ENCODE peak calls at places on chromosomes 6 and 20, in four cellular contexts. A is spleen, W is right atrium auricular region, E is astrocyte of the spinal cord. B is an unnamed sample.

GRCh38 chr20:51365670-51366069 is 176.8 kb downstream of the NFATC2 start:
- DNase-seq in A (peak; percentile 31), W (no peak), E (peak; percentile 94), B (peak; percentile 55)

GRCh38 chr6:42049116-42049809 is 1.1 kb upstream of the TAF8 start:
- DNase-seq in A (peak; percentile 90), W (no peak), E (no peak), B (no peak)

GRCh38 chr6:100301731-100302130 is 163.0 kb downstream of the SIM1 start:
- DNase-seq in A (no peak), W (no peak), E (no peak), B (no peak)

GRCh38 chr6:148495029-148495428 is 152.4 kb downstream of the SASH1 start:
- DNase-seq in A (no peak), W (no peak), E (no peak), B (no peak)

GRCh38 chr20:17638835-17639407 is 43.1 kb downstream of the RRBP1 start:
- DNase-seq in A (no peak), W (no peak), E (no peak), B (no peak)

GRCh38 chr6:136641166-136641565 is 90.9 kb upstream of the MAP7 start:
- DNase-seq in A (no peak), W (no peak), E (no peak), B (no peak)

GRCh38 chr6:30591008-30591407 is 19.8 kb downstream of the ABCF1 start:
- DNase-seq in A (no peak), W (no peak), E (peak; percentile 40), B (no peak)

GRCh38 chr6:37569999-37570776 is 70.5 kb upstream of the CCDC167 start:
- DNase-seq in A (no peak), W (no peak), E (no peak), B (no peak)

GRCh38 chr20:46367967-46368901 is 38.2 kb downstream of the ELMO2 start:
- DNase-seq in A (no peak), W (no peak), E (no peak), B (peak; percentile 46)

GRCh38 chr20:535958-536357 is 7.6 kb downstream of the CSNK2A1 start:
- DNase-seq in A (no peak), W (no peak), E (peak; percentile 14), B (no peak)

GRCh38 chr20:41308290-41308691 is 9.2 kb downstream of the ZHX3 start:
- DNase-seq in A (no peak), W (no peak), E (peak; percentile 85), B (peak; percentile 48)

GRCh38 chr20:33169176-33169794 is 1.3 kb downstream of the BPIFA2 start:
- DNase-seq in A (no peak), W (no peak), E (no peak), B (peak; percentile 9)

GRCh38 chr6:83308833-83309232 is 115.7 kb downstream of the RWDD2A start:
- DNase-seq in A (no peak), W (no peak), E (no peak), B (no peak)

GRCh38 chr20:53838311-53838873 is 232.0 kb downstream of the BCAS1 start:
- DNase-seq in A (no peak), W (no peak), E (no peak), B (no peak)

GRCh38 chr6:118696262-118696661 is 44.9 kb upstream of the CEP85L start:
- DNase-seq in A (no peak), W (no peak), E (no peak), B (no peak)

GRCh38 chr6:86412063-86412462 is 525.3 kb upstream of the HTR1E start:
- DNase-seq in A (no peak), W (no peak), E (no peak), B (peak; percentile 18)

GRCh38 chr20:54132612-54133433 is 41.0 kb downstream of the CYP24A1 start:
- DNase-seq in A (no peak), W (peak; percentile 77), E (peak; percentile 97), B (peak; percentile 99)

GRCh38 chr6:30344868-30345671 is at the start of gene RPP21:
- DNase-seq in A (peak; percentile 98), W (peak; percentile 75), E (peak; percentile 82), B (peak; percentile 76)

GRCh38 chr20:9532069-9532809 is 17.8 kb downstream of the LAMP5 start:
- DNase-seq in A (no peak), W (no peak), E (no peak), B (no peak)

GRCh38 chr6:42960243-42961019 is at the start of gene GNMT:
- DNase-seq in A (peak; percentile 89), W (peak; percentile 60), E (no peak), B (peak; percentile 65)

GRCh38 chr6:115969207-115969929 is 91.3 kb downstream of the FRK start:
- DNase-seq in A (no peak), W (no peak), E (peak; percentile 20), B (no peak)

GRCh38 chr6:41774841-41775240 is 4.9 kb downstream of the FRS3 start:
- DNase-seq in A (peak; percentile 32), W (no peak), E (no peak), B (no peak)

GRCh38 chr6:130293800-130294199 is 71.0 kb upstream of the SAMD3 start:
- DNase-seq in A (no peak), W (no peak), E (peak; percentile 74), B (peak; percentile 66)

GRCh38 chr6:161369339-161369738 is 95.5 kb upstream of the AGPAT4 start:
- DNase-seq in A (no peak), W (peak; percentile 73), E (peak; percentile 85), B (peak; percentile 99)

GRCh38 chr20:44776977-44777376 is 31.3 kb downstream of the KCNK15 start:
- DNase-seq in A (peak; percentile 7), W (no peak), E (peak; percentile 29), B (peak; percentile 53)

GRCh38 chr6:132651062-132651461 is 7.9 kb downstream of the TAAR1 start:
- DNase-seq in A (no peak), W (no peak), E (no peak), B (no peak)

GRCh38 chr6:16318538-16318937 is 80.2 kb downstream of the GMPR start:
- DNase-seq in A (no peak), W (no peak), E (peak; percentile 91), B (no peak)

GRCh38 chr20:59255256-59255655 is 45.2 kb upstream of the EDN3 start:
- DNase-seq in A (no peak), W (no peak), E (no peak), B (no peak)

GRCh38 chr20:52569201-52569600 is 377.6 kb upstream of the ZFP64 start:
- DNase-seq in A (no peak), W (no peak), E (no peak), B (no peak)

GRCh38 chr20:57900226-57900905 is 190.6 kb upstream of the PMEPA1 start:
- DNase-seq in A (peak; percentile 55), W (no peak), E (no peak), B (no peak)

GRCh38 chr20:32966881-32967781 is 37.1 kb downstream of the SUN5 start:
- DNase-seq in A (no peak), W (peak; percentile 48), E (no peak), B (no peak)

GRCh38 chr6:88164061-88164460 is 2.1 kb downstream of the CNR1 start:
- DNase-seq in A (no peak), W (no peak), E (no peak), B (no peak)

GRCh38 chr6:63708631-63709030 is 73.0 kb downstream of the PHF3 start:
- DNase-seq in A (no peak), W (no peak), E (no peak), B (no peak)

GRCh38 chr6:63706630-63707029 is 71.0 kb downstream of the PHF3 start:
- DNase-seq in A (no peak), W (no peak), E (no peak), B (no peak)

GRCh38 chr6:63705707-63706106 is 70.1 kb downstream of the PHF3 start:
- DNase-seq in A (no peak), W (no peak), E (no peak), B (no peak)

GRCh38 chr6:63713332-63713731 is 77.7 kb downstream of the PHF3 start:
- DNase-seq in A (no peak), W (no peak), E (no peak), B (no peak)

GRCh38 chr6:63709148-63709547 is 73.5 kb downstream of the PHF3 start:
- DNase-seq in A (no peak), W (no peak), E (no peak), B (no peak)
- TF ChIP-seq CTCF in A (no peak), W (no peak), E (no peak), B (no peak)

GRCh38 chr6:107114872-107115694 is at the start of gene BEND3:
- DNase-seq in A (peak; percentile 85), W (no peak), E (no peak), B (peak; percentile 38)

GRCh38 chr6:107114213-107114871 is 973 bp downstream of the BEND3 start:
- DNase-seq in A (peak; percentile 95), W (peak; percentile 73), E (peak; percentile 88), B (peak; percentile 86)

GRCh38 chr6:107115695-107116327 is 496 bp upstream of the BEND3 start:
- DNase-seq in A (peak; percentile 78), W (no peak), E (peak; percentile 29), B (peak; percentile 60)

GRCh38 chr6:107116923-107117417 is 1.7 kb upstream of the BEND3 start:
- DNase-seq in A (no peak), W (no peak), E (no peak), B (no peak)

DNA sequence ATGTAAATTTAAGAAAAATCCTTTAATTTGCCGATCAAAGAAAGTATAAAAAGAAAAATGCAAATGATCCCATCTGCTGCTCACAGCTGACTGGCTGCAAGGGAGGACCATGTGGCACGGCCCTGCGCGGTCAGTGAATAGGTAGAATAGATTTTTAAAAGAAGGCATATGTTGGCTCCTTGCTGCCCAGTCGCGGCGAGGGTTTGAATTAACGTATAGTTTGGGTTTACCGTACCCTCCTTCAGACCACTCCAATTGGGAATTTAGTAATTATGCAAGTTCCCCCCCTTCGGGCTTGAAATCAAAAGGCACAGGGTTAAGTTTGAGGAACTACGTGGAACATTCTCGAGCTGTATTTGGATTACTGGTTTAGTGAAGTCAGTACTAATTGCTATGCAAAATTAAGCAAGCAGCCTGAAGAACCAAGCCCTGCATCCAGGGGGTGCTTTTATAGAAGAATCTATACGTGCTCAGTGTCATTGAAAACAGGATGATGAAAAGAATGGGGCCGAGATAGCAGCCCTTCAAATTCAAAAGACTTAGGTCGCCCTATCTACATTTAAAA is 1.1 kb upstream of the BEND3 start:
- DNase-seq in A (no peak), W (no peak), E (peak; percentile 32), B (no peak)
- TF ChIP-seq CTCF in A (no peak), W (no peak), E (no peak), B (no peak)

GRCh38 chr20:60812561-60812960 is 439.5 kb upstream of the CDH4 start:
- DNase-seq in A (no peak), W (no peak), E (no peak), B (no peak)
- TF ChIP-seq CTCF in A (no peak), W (no peak), E (no peak), B (no peak)

GRCh38 chr6:110341671-110342304 is 16.4 kb downstream of the METTL24 start:
- DNase-seq in A (no peak), W (no peak), E (no peak), B (peak; percentile 22)
- TF ChIP-seq CTCF in A (no peak), W (peak; percentile 40), E (peak; percentile 34), B (no peak)

GRCh38 chr20:21124190-21124589 is 1.7 kb upstream of the KIZ start:
- DNase-seq in A (no peak), W (no peak), E (no peak), B (no peak)

GRCh38 chr20:21125849-21126840 is at the start of gene KIZ:
- DNase-seq in A (peak; percentile 100), W (peak; percentile 94), E (peak; percentile 96), B (peak; percentile 93)

GRCh38 chr20:21127201-21127981 is 1.5 kb downstream of the KIZ start:
- DNase-seq in A (no peak), W (no peak), E (no peak), B (no peak)

GRCh38 chr20:21129861-21130260 is 4.0 kb downstream of the KIZ start:
- DNase-seq in A (no peak), W (no peak), E (no peak), B (no peak)

GRCh38 chr20:21125072-21125848 is 622 bp upstream of the KIZ start:
- DNase-seq in A (peak; percentile 82), W (no peak), E (no peak), B (peak; percentile 57)
- TF ChIP-seq CTCF in A (no peak), W (no peak), E (no peak), B (no peak)

B was measured in MCF 10A.